ENCODE peak calls at places on chromosomes 4 and X, in nine cellular contexts. R is Caki2; T is BJ; O is stomach; M is tibial nerve; Z is CD8-positive, alpha-beta memory T cell; K is chondrocyte; E is left lung; A is ecto neural progenitor cell. D is an unnamed sample.
A peak's percentile ranks its signal among the peaks of the same experiment; 100 is the strongest.

GRCh38 chr4:105923507-105924238 is 28.4 kb downstream of the NPNT start:
- DNase-seq in R (no peak), T (peak; percentile 37), O (no peak), M (peak; percentile 24), Z (no peak), K (no peak), E (peak; percentile 39), A (no peak), D (no peak)

GRCh38 chrX:130975947-130976346 is 72.9 kb upstream of the ENOX2 start:
- DNase-seq in R (peak; percentile 18), T (no peak), O (no peak), M (peak; percentile 16), Z (peak; percentile 7), K (no peak), E (no peak), A (no peak), D (no peak)

GRCh38 chr4:38683265-38683664 is 19.3 kb downstream of the KLF3 start:
- DNase-seq in R (no peak), T (no peak), O (no peak), M (no peak), Z (no peak), K (no peak), E (no peak), A (no peak), D (no peak)

GRCh38 chr4:113106076-113106475 is 56.6 kb downstream of the ANK2 start:
- DNase-seq in R (peak; percentile 16), T (peak; percentile 11), O (no peak), M (no peak), Z (no peak), K (no peak), E (no peak), A (no peak), D (no peak)

GRCh38 chrX:139324756-139325155 is 205.8 kb upstream of the F9 start:
- DNase-seq in R (no peak), T (no peak), O (no peak), M (no peak), Z (no peak), K (no peak), E (no peak), A (no peak), D (no peak)

GRCh38 chr4:81459233-81459632 is 12.5 kb downstream of the RASGEF1B start:
- DNase-seq in R (no peak), T (no peak), O (no peak), M (no peak), Z (no peak), K (no peak), E (no peak), A (no peak), D (no peak)

GRCh38 chr4:15455290-15455689 is 14.4 kb upstream of the CC2D2A start:
- DNase-seq in R (no peak), T (no peak), O (no peak), M (peak; percentile 83), Z (no peak), K (no peak), E (no peak), A (no peak), D (no peak)

GRCh38 chrX:3346436-3347329 is at the start of gene MXRA5:
- DNase-seq in R (peak; percentile 30), T (no peak), O (no peak), M (no peak), Z (no peak), K (no peak), E (no peak), A (peak; percentile 77), D (no peak)

GRCh38 chrX:17743913-17744312 is 6.6 kb downstream of the SCML1 start:
- DNase-seq in R (no peak), T (no peak), O (no peak), M (no peak), Z (no peak), K (no peak), E (no peak), A (no peak), D (no peak)

GRCh38 chr4:75633846-75634245 is 3.5 kb upstream of the CDKL2 start:
- DNase-seq in R (peak; percentile 12), T (peak; percentile 27), O (no peak), M (no peak), Z (no peak), K (no peak), E (no peak), A (no peak), D (no peak)

GRCh38 chr4:158211288-158211687 is 1.0 kb downstream of the TMEM144 start:
- DNase-seq in R (peak; percentile 53), T (no peak), O (peak; percentile 28), M (no peak), Z (no peak), K (no peak), E (no peak), A (no peak), D (no peak)

GRCh38 chrX:77493677-77494553 is 46.7 kb downstream of the FGF16 start:
- DNase-seq in R (peak; percentile 1), T (no peak), O (no peak), M (no peak), Z (no peak), K (peak; percentile 76), E (no peak), A (peak; percentile 69), D (no peak)

GRCh38 chrX:47749185-47749967 is 87.3 kb upstream of the ZNF81 start:
- DNase-seq in R (no peak), T (no peak), O (no peak), M (no peak), Z (no peak), K (no peak), E (no peak), A (no peak), D (no peak)

GRCh38 chrX:28851871-28852270 is 264.6 kb downstream of the IL1RAPL1 start:
- DNase-seq in R (no peak), T (no peak), O (no peak), M (no peak), Z (no peak), K (no peak), E (no peak), A (no peak), D (no peak)

D was measured in upper lobe of right lung.